ENCODE peak calls at places on chromosomes 4 and X, in six cellular contexts. W is AG04450, L is GM23248, K is Kasumi-1, A is fibroblast of the conjunctiva, F is amygdala. B is an unnamed sample.

GRCh38 chr4:165906272-165906671 is 33.2 kb downstream of the TLL1 start:
- DNase-seq in F (no peak), K (no peak), A (no peak), L (no peak), W (no peak), B (no peak)

GRCh38 chrX:131068945-131069719 is 11.0 kb downstream of the ARHGAP36 start:
- DNase-seq in A (no peak), F (no peak), L (peak; percentile 29), W (no peak), K (peak; percentile 26), B (no peak)

GRCh38 chr4:6239968-6240367 is 29.7 kb upstream of the WFS1 start:
- DNase-seq in W (no peak), F (no peak), K (no peak), A (no peak), L (no peak), B (no peak)

GRCh38 chr4:149823770-149824221 is 8.2 kb upstream of the IQCM start:
- DNase-seq in W (peak; percentile 20), K (no peak), L (peak; percentile 92), A (peak; percentile 78), F (peak; percentile 1), B (peak; percentile 82)

GRCh38 chr4:38323141-38323634 is 340.8 kb upstream of the KLF3 start:
- DNase-seq in W (no peak), A (no peak), F (no peak), L (peak; percentile 39), K (no peak), B (no peak)

GRCh38 chrX:40094041-40094899 is 3.5 kb downstream of the BCOR start:
- DNase-seq in A (no peak), F (no peak), L (peak; percentile 75), K (no peak), W (no peak), B (no peak)

GRCh38 chrX:52865328-52865980 is 2.4 kb downstream of the XAGE3 start:
- DNase-seq in A (no peak), L (no peak), K (no peak), F (no peak), W (no peak), B (no peak)

GRCh38 chr4:2249526-2249991 is 7.6 kb upstream of the HAUS3 start:
- DNase-seq in L (no peak), A (no peak), K (no peak), F (no peak), W (no peak), B (no peak)